ENCODE peak calls at places on chromosomes 11 and 22, in ten cellular contexts. One of them, this sample, is unnamed.

GRCh38 chr11:128424867-128425285 is 162.5 kb downstream of the ETS1 start:
- DNase-seq in ovary: peak
- DNase-seq in AG04450: no peak
- DNase-seq in neural progenitor cell: no peak
- DNase-seq in PC-9: no peak
- DNase-seq in upper lobe of right lung: no peak
- DNase-seq in fibroblast of the aortic adventitia: peak
- DNase-seq in BE2C: no peak
- DNase-seq in osteoblast: peak
- DNase-seq in colonic mucosa: peak
- DNase-seq in this sample: peak

GRCh38 chr11:110295487-110296225 is 758 bp downstream of the RDX start:
- DNase-seq in neural progenitor cell: peak
- DNase-seq in osteoblast: peak
- DNase-seq in colonic mucosa: peak
- DNase-seq in BE2C: peak
- DNase-seq in upper lobe of right lung: peak
- DNase-seq in PC-9: peak
- DNase-seq in fibroblast of the aortic adventitia: peak
- DNase-seq in ovary: peak
- DNase-seq in AG04450: no peak
- DNase-seq in this sample: peak

GRCh38 chr22:49099496-49100124 is 728.1 kb downstream of the BRD1 start:
- DNase-seq in AG04450: no peak
- DNase-seq in upper lobe of right lung: no peak
- DNase-seq in BE2C: no peak
- DNase-seq in PC-9: peak
- DNase-seq in neural progenitor cell: no peak
- DNase-seq in osteoblast: peak
- DNase-seq in colonic mucosa: no peak
- DNase-seq in ovary: no peak
- DNase-seq in fibroblast of the aortic adventitia: no peak
- DNase-seq in this sample: no peak

GRCh38 chr11:29272019-29272654 is 744.7 kb downstream of the KCNA4 start:
- DNase-seq in colonic mucosa: no peak
- DNase-seq in ovary: no peak
- DNase-seq in PC-9: no peak
- DNase-seq in fibroblast of the aortic adventitia: peak
- DNase-seq in BE2C: no peak
- DNase-seq in AG04450: no peak
- DNase-seq in osteoblast: no peak
- DNase-seq in neural progenitor cell: no peak
- DNase-seq in upper lobe of right lung: no peak
- DNase-seq in this sample: peak

GRCh38 chr11:74325649-74326645 is 14.5 kb upstream of the P4HA3 start:
- DNase-seq in fibroblast of the aortic adventitia: peak
- DNase-seq in BE2C: peak
- DNase-seq in PC-9: no peak
- DNase-seq in colonic mucosa: peak
- DNase-seq in osteoblast: peak
- DNase-seq in AG04450: peak
- DNase-seq in upper lobe of right lung: peak
- DNase-seq in neural progenitor cell: no peak
- DNase-seq in ovary: peak
- DNase-seq in this sample: peak

GRCh38 chr11:66684635-66685034 is 6.9 kb upstream of the RBM4B start:
- DNase-seq in BE2C: no peak
- DNase-seq in colonic mucosa: no peak
- DNase-seq in fibroblast of the aortic adventitia: no peak
- DNase-seq in PC-9: no peak
- DNase-seq in ovary: no peak
- DNase-seq in osteoblast: peak
- DNase-seq in neural progenitor cell: no peak
- DNase-seq in upper lobe of right lung: peak
- DNase-seq in AG04450: no peak
- DNase-seq in this sample: no peak

GRCh38 chr11:44680982-44681597 is 45.7 kb upstream of the TSPAN18 start:
- DNase-seq in ovary: no peak
- DNase-seq in PC-9: no peak
- DNase-seq in fibroblast of the aortic adventitia: no peak
- DNase-seq in osteoblast: no peak
- DNase-seq in AG04450: no peak
- DNase-seq in upper lobe of right lung: no peak
- DNase-seq in BE2C: no peak
- DNase-seq in colonic mucosa: no peak
- DNase-seq in neural progenitor cell: no peak
- DNase-seq in this sample: no peak

GRCh38 chr11:121800704-121801516 is 315.1 kb downstream of the BLID start:
- DNase-seq in neural progenitor cell: peak
- DNase-seq in BE2C: no peak
- DNase-seq in upper lobe of right lung: no peak
- DNase-seq in colonic mucosa: no peak
- DNase-seq in PC-9: no peak
- DNase-seq in fibroblast of the aortic adventitia: peak
- DNase-seq in osteoblast: peak
- DNase-seq in AG04450: no peak
- DNase-seq in ovary: peak
- DNase-seq in this sample: no peak

GRCh38 chr11:12303431-12304149 is 73.8 kb upstream of the PARVA start:
- DNase-seq in colonic mucosa: no peak
- DNase-seq in fibroblast of the aortic adventitia: no peak
- DNase-seq in neural progenitor cell: no peak
- DNase-seq in AG04450: no peak
- DNase-seq in BE2C: no peak
- DNase-seq in ovary: no peak
- DNase-seq in upper lobe of right lung: no peak
- DNase-seq in PC-9: no peak
- DNase-seq in osteoblast: no peak
- DNase-seq in this sample: no peak

GRCh38 chr11:123640677-123641494 is 13.5 kb downstream of the SCN3B start:
- DNase-seq in ovary: no peak
- DNase-seq in BE2C: peak
- DNase-seq in upper lobe of right lung: peak
- DNase-seq in colonic mucosa: peak
- DNase-seq in neural progenitor cell: peak
- DNase-seq in AG04450: no peak
- DNase-seq in fibroblast of the aortic adventitia: peak
- DNase-seq in osteoblast: no peak
- DNase-seq in PC-9: peak
- DNase-seq in this sample: peak

GRCh38 chr22:50008151-50009040 is 4.2 kb downstream of the IL17REL start:
- DNase-seq in upper lobe of right lung: peak
- DNase-seq in PC-9: no peak
- DNase-seq in neural progenitor cell: no peak
- DNase-seq in fibroblast of the aortic adventitia: no peak
- DNase-seq in BE2C: peak
- DNase-seq in AG04450: no peak
- DNase-seq in colonic mucosa: no peak
- DNase-seq in ovary: no peak
- DNase-seq in osteoblast: peak
- DNase-seq in this sample: no peak

GRCh38 chr22:47837703-47838102 is 1075.3 kb downstream of the TBC1D22A start:
- DNase-seq in osteoblast: no peak
- DNase-seq in PC-9: peak
- DNase-seq in BE2C: no peak
- DNase-seq in upper lobe of right lung: no peak
- DNase-seq in colonic mucosa: no peak
- DNase-seq in ovary: no peak
- DNase-seq in neural progenitor cell: peak
- DNase-seq in fibroblast of the aortic adventitia: peak
- DNase-seq in AG04450: no peak
- DNase-seq in this sample: peak

GRCh38 chr11:73053964-73054363 is 88.2 kb downstream of the FCHSD2 start:
- DNase-seq in fibroblast of the aortic adventitia: no peak
- DNase-seq in neural progenitor cell: no peak
- DNase-seq in colonic mucosa: no peak
- DNase-seq in BE2C: no peak
- DNase-seq in upper lobe of right lung: no peak
- DNase-seq in AG04450: no peak
- DNase-seq in osteoblast: no peak
- DNase-seq in ovary: no peak
- DNase-seq in PC-9: no peak
- DNase-seq in this sample: no peak

GRCh38 chr11:44781697-44782096 is 54.9 kb downstream of the TSPAN18 start:
- DNase-seq in BE2C: no peak
- DNase-seq in AG04450: no peak
- DNase-seq in colonic mucosa: no peak
- DNase-seq in fibroblast of the aortic adventitia: no peak
- DNase-seq in ovary: no peak
- DNase-seq in osteoblast: no peak
- DNase-seq in PC-9: no peak
- DNase-seq in upper lobe of right lung: no peak
- DNase-seq in neural progenitor cell: no peak
- DNase-seq in this sample: no peak

GRCh38 chr11:9219115-9219514 is 46.0 kb downstream of the DENND5A start:
- DNase-seq in neural progenitor cell: no peak
- DNase-seq in colonic mucosa: no peak
- DNase-seq in fibroblast of the aortic adventitia: peak
- DNase-seq in upper lobe of right lung: no peak
- DNase-seq in AG04450: no peak
- DNase-seq in PC-9: no peak
- DNase-seq in osteoblast: no peak
- DNase-seq in BE2C: no peak
- DNase-seq in ovary: no peak
- DNase-seq in this sample: peak

GRCh38 chr11:64000026-64000739 is 13.9 kb downstream of the OTUB1 start:
- DNase-seq in upper lobe of right lung: peak
- DNase-seq in PC-9: no peak
- DNase-seq in neural progenitor cell: peak
- DNase-seq in colonic mucosa: peak
- DNase-seq in AG04450: no peak
- DNase-seq in osteoblast: peak
- DNase-seq in fibroblast of the aortic adventitia: peak
- DNase-seq in ovary: peak
- DNase-seq in BE2C: no peak
- DNase-seq in this sample: peak
- H3K4me3 ChIP-seq in upper lobe of right lung: peak
- H3K4me3 ChIP-seq in PC-9: no peak
- H3K4me3 ChIP-seq in neural progenitor cell: peak
- H3K4me3 ChIP-seq in colonic mucosa: peak
- H3K4me3 ChIP-seq in AG04450: peak
- H3K4me3 ChIP-seq in osteoblast: peak
- H3K4me3 ChIP-seq in fibroblast of the aortic adventitia: peak
- H3K4me3 ChIP-seq in ovary: peak
- H3K4me3 ChIP-seq in BE2C: no peak
- H3K4me3 ChIP-seq in this sample: peak

DNA sequence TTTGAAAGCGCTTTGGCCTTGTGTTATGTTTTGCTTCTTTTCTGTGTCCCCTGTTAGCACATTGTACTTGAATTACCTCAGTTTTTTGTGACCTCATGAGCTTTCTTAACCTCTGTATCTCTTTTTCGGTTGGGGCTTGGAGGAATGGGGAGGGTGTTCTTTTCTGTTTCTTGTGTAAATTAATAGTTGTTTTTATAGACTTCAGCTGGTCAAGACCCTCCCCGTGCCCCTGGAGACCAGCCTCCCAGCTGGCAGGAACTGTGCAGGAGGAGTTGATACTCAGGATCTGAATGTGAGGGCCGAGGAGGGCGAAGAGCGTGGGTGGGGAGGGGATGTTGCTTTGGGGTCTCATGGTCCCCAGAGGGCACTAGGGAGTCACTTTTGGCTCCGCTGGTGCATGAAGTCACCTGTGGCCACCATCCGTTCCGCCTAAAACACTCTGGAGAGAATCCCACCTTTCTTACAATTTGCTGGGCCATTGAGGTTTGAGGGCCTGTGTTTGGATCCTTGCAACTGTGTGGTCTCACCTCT is 44.3 kb upstream of the NNMT start:
- DNase-seq in osteoblast: no peak
- DNase-seq in neural progenitor cell: peak
- DNase-seq in BE2C: no peak
- DNase-seq in ovary: peak
- DNase-seq in fibroblast of the aortic adventitia: no peak
- DNase-seq in upper lobe of right lung: no peak
- DNase-seq in AG04450: no peak
- DNase-seq in PC-9: no peak
- DNase-seq in colonic mucosa: no peak
- DNase-seq in this sample: no peak
- TF ChIP-seq CTCF in osteoblast: no peak
- TF ChIP-seq CTCF in neural progenitor cell: peak
- TF ChIP-seq CTCF in BE2C: no peak
- TF ChIP-seq CTCF in ovary: no peak
- TF ChIP-seq CTCF in fibroblast of the aortic adventitia: no peak
- TF ChIP-seq CTCF in upper lobe of right lung: peak
- TF ChIP-seq CTCF in AG04450: no peak
- TF ChIP-seq CTCF in PC-9: no peak
- TF ChIP-seq CTCF in colonic mucosa: no peak
- TF ChIP-seq CTCF in this sample: no peak

DNA sequence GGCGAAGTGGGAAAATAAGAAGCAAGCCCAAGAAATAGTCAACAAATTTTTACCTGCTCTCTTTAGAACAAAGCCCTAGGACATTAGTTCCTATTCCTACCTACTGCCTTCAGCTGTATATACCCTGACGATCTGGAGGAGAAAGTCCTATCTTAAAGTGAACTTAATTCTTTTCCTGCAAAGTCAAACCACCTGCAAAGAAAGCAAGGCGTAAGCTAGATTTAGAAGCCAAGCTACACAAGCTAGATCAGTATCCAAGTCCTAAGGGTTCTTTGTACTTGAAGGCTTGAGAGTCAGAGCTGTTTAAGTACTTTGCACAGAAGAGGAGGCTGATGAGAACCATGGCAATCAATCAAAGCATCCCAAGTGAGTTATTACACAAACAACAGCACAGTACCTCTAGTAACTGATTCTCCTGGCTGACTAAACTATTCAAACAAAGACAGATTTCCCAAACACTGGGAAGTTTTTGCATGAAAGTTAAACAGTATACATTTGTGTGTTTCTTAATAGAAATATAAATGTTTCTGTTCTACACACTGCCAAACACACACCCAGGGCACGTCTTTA is 1.9 kb downstream of the CDON start:
- DNase-seq in ovary: no peak
- DNase-seq in upper lobe of right lung: no peak
- DNase-seq in BE2C: no peak
- DNase-seq in AG04450: no peak
- DNase-seq in PC-9: no peak
- DNase-seq in colonic mucosa: no peak
- DNase-seq in osteoblast: no peak
- DNase-seq in fibroblast of the aortic adventitia: no peak
- DNase-seq in neural progenitor cell: peak
- DNase-seq in this sample: no peak
- H3K4me3 ChIP-seq in ovary: peak
- H3K4me3 ChIP-seq in upper lobe of right lung: no peak
- H3K4me3 ChIP-seq in BE2C: peak
- H3K4me3 ChIP-seq in AG04450: no peak
- H3K4me3 ChIP-seq in PC-9: no peak
- H3K4me3 ChIP-seq in colonic mucosa: no peak
- H3K4me3 ChIP-seq in osteoblast: no peak
- H3K4me3 ChIP-seq in fibroblast of the aortic adventitia: peak
- H3K4me3 ChIP-seq in neural progenitor cell: peak
- H3K4me3 ChIP-seq in this sample: no peak

DNA sequence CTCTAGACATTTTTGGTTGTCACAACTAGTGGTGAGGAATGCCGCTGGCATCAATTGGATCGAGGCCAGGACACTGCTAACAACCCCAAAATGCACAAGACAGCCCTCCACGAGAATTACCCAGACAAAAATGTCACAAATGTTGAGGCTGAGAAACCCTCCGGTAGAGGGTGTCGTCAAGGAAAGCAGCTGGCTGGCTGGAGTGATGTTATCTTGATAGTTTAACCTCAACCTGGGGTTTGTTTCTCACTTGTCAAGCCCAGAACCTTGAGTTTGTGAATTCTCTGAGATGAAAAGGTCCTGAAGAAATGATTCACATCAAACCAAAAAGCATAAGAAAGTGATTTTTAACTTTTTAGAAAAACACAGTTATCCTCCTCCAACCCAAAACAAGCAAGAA is 21.1 kb upstream of the TMPRSS13 start:
- DNase-seq in colonic mucosa: no peak
- DNase-seq in PC-9: no peak
- DNase-seq in osteoblast: no peak
- DNase-seq in upper lobe of right lung: no peak
- DNase-seq in fibroblast of the aortic adventitia: no peak
- DNase-seq in neural progenitor cell: no peak
- DNase-seq in AG04450: no peak
- DNase-seq in ovary: no peak
- DNase-seq in BE2C: no peak
- DNase-seq in this sample: no peak
- TF ChIP-seq CTCF in colonic mucosa: no peak
- TF ChIP-seq CTCF in PC-9: no peak
- TF ChIP-seq CTCF in osteoblast: no peak
- TF ChIP-seq CTCF in upper lobe of right lung: peak
- TF ChIP-seq CTCF in fibroblast of the aortic adventitia: no peak
- TF ChIP-seq CTCF in neural progenitor cell: no peak
- TF ChIP-seq CTCF in AG04450: no peak
- TF ChIP-seq CTCF in ovary: no peak
- TF ChIP-seq CTCF in BE2C: peak
- TF ChIP-seq CTCF in this sample: peak

This sample was measured in fibroblast of mammary gland.